ENCODE peak calls at places on chromosomes 12 and 14, in eight cellular contexts. W is OCI-LY7, E is endodermal cell, U is MM.1S, S is A673, Y is neuronal stem cell, B is Panc1, J is fibroblast of lung. F is an unnamed sample.

GRCh38 chr14:26401170-26401968 is 196.5 kb downstream of the NOVA1 start:
- DNase-seq in U (no peak), E (no peak), Y (no peak), W (no peak), S (no peak), B (no peak), J (no peak), F (no peak)

GRCh38 chr12:95429172-95429510 is 44.8 kb upstream of the METAP2 start:
- DNase-seq in S (no peak), W (no peak), B (no peak), Y (no peak), E (no peak), U (no peak), J (no peak), F (no peak)

GRCh38 chr12:93200291-93200917 is 177.3 kb upstream of the NUDT4 start:
- DNase-seq in B (no peak), E (no peak), W (no peak), S (no peak), Y (no peak), U (peak; percentile 85), J (peak; percentile 40), F (no peak)

GRCh38 chr12:12267801-12268200 is 957 bp upstream of the LRP6 start:
- DNase-seq in Y (no peak), U (no peak), W (no peak), J (no peak), E (peak; percentile 82), S (no peak), B (no peak), F (peak; percentile 9)

GRCh38 chr12:60501124-60501729 is 905.4 kb downstream of the SLC16A7 start:
- DNase-seq in S (peak; percentile 7), Y (no peak), J (peak; percentile 71), B (no peak), E (no peak), U (peak; percentile 30), W (no peak), F (no peak)

GRCh38 chr12:69024413-69024812 is 91.4 kb upstream of the CPM start:
- DNase-seq in U (no peak), S (no peak), E (no peak), Y (no peak), B (no peak), W (no peak), J (peak; percentile 27), F (no peak)

GRCh38 chr12:45601888-45602287 is 127.6 kb upstream of the ARID2 start:
- DNase-seq in J (no peak), Y (no peak), U (no peak), E (no peak), B (no peak), S (no peak), W (no peak), F (no peak)

GRCh38 chr12:4947297-4947696 is 37.6 kb downstream of the KCNA1 start:
- DNase-seq in S (no peak), E (no peak), W (no peak), B (no peak), J (no peak), U (no peak), Y (peak; percentile 35), F (no peak)

GRCh38 chr14:54589843-54590242 is 22.9 kb downstream of the SAMD4A start:
- DNase-seq in S (no peak), B (no peak), W (no peak), U (no peak), Y (no peak), E (no peak), J (peak; percentile 39), F (no peak)

GRCh38 chr12:45259732-45260480 is 44.0 kb downstream of the ANO6 start:
- DNase-seq in J (peak; percentile 73), E (no peak), Y (no peak), W (no peak), B (no peak), U (no peak), S (peak; percentile 79), F (no peak)

GRCh38 chr14:103118663-103119404 is 4.4 kb upstream of the TNFAIP2 start:
- DNase-seq in E (no peak), U (no peak), J (no peak), S (no peak), W (no peak), B (no peak), Y (no peak), F (no peak)

GRCh38 chr14:103031566-103031911 is 25.8 kb downstream of the CDC42BPB start:
- DNase-seq in W (no peak), S (no peak), E (no peak), U (no peak), Y (no peak), J (no peak), B (no peak), F (no peak)

GRCh38 chr14:92241966-92242365 is 81.0 kb upstream of the SLC24A4 start:
- DNase-seq in E (no peak), B (no peak), U (no peak), Y (no peak), J (no peak), S (no peak), W (no peak), F (no peak)

GRCh38 chr14:67892466-67893120 is 73.0 kb downstream of the RAD51B start:
- DNase-seq in B (no peak), Y (no peak), U (no peak), E (peak; percentile 44), W (no peak), S (no peak), J (no peak), F (no peak)

GRCh38 chr14:50677527-50678063 is 9.5 kb upstream of the SAV1 start:
- DNase-seq in J (peak; percentile 43), S (no peak), Y (no peak), B (no peak), W (peak; percentile 17), E (no peak), U (no peak), F (no peak)

GRCh38 chr14:71319646-71320045 is 412.4 kb downstream of the PCNX1 start:
- DNase-seq in J (no peak), Y (no peak), U (peak; percentile 16), W (peak; percentile 51), B (peak; percentile 4), E (no peak), S (peak; percentile 55), F (no peak)

GRCh38 chr14:34029921-34030334 is 79.1 kb upstream of the EGLN3 start:
- DNase-seq in U (no peak), E (peak; percentile 69), J (peak; percentile 82), B (no peak), Y (no peak), S (no peak), W (no peak), F (no peak)

GRCh38 chr12:104680070-104680469 is 223.3 kb downstream of the CHST11 start:
- DNase-seq in E (peak; percentile 77), U (no peak), Y (no peak), W (peak; percentile 62), B (no peak), S (peak; percentile 13), J (no peak), F (peak; percentile 44)

GRCh38 chr12:50589650-50590435 is 85.1 kb downstream of the DIP2B start:
- DNase-seq in W (no peak), E (no peak), B (no peak), Y (no peak), S (peak; percentile 97), J (peak; percentile 48), U (no peak), F (no peak)

GRCh38 chr14:48125654-48126053 is 450.2 kb upstream of the MDGA2 start:
- DNase-seq in B (no peak), E (peak; percentile 72), W (no peak), S (no peak), J (no peak), U (no peak), Y (peak; percentile 61), F (no peak)

GRCh38 chr12:57372233-57372632 is 58.6 kb downstream of the R3HDM2 start:
- DNase-seq in S (no peak), E (no peak), U (no peak), Y (no peak), W (no peak), B (no peak), J (peak; percentile 33), F (no peak)

GRCh38 chr12:88306471-88307069 is 164.5 kb downstream of the TMTC3 start:
- DNase-seq in E (no peak), W (no peak), B (no peak), Y (no peak), U (no peak), J (no peak), S (no peak), F (no peak)
- H3K4me1 ChIP-seq in E (no peaks in the 10 kb centered on the region), W (no peaks in the 10 kb centered on the region), B (no peaks in the 10 kb centered on the region), Y (peaks cover 24% of the 10 kb centered on the region), U (no peaks in the 10 kb centered on the region), J (peaks cover 16% of the 10 kb centered on the region), S (peaks cover 4% of the 10 kb centered on the region), F (no peaks in the 10 kb centered on the region)

DNA sequence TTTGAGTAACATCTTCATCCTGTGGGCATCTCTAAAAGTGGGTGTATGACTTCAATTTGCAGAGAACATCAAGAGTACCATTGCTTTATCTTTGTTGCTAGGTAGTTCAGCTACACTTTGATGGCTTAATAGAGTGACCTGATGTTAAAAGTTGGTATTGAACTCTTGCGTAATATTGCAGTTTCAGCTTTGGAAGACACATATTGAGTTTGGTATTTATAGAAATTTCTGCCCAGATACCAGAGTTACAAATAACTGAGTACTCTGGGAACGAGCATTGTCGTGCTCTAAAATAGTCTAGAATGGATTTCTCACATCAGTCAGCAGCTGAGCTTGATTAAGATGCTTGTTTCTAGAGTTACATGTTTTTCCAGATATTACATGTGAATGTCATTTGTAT is 24.8 kb upstream of the AKAP5 start:
- DNase-seq in B (no peak), Y (no peak), W (no peak), E (no peak), J (peak; percentile 35), U (no peak), S (no peak), F (no peak)
- H3K36me3 ChIP-seq in B (peaks cover 38% of the 10 kb centered on the region), Y (peaks cover 36% of the 10 kb centered on the region), W (peaks cover 97% of the 10 kb centered on the region), E (peaks cover 62% of the 10 kb centered on the region), J (peaks cover 11% of the 10 kb centered on the region), U (no peaks in the 10 kb centered on the region), S (peaks cover 89% of the 10 kb centered on the region), F (peaks cover 28% of the 10 kb centered on the region)

GRCh38 chr12:121888083-121888477 is 510 bp upstream of the PSMD9 start:
- DNase-seq in S (no peak), E (no peak), U (no peak), Y (no peak), W (no peak), B (no peak), J (no peak), F (no peak)
- H3K27ac ChIP-seq in S (peak overlapping the region; percentile 94), E (no peak overlapping the region), U (no peak overlapping the region), Y (no peak overlapping the region), W (peak overlapping the region; percentile 86), B (peak overlapping the region; percentile 98), J (no peak overlapping the region), F (peak overlapping the region; percentile 97)

DNA sequence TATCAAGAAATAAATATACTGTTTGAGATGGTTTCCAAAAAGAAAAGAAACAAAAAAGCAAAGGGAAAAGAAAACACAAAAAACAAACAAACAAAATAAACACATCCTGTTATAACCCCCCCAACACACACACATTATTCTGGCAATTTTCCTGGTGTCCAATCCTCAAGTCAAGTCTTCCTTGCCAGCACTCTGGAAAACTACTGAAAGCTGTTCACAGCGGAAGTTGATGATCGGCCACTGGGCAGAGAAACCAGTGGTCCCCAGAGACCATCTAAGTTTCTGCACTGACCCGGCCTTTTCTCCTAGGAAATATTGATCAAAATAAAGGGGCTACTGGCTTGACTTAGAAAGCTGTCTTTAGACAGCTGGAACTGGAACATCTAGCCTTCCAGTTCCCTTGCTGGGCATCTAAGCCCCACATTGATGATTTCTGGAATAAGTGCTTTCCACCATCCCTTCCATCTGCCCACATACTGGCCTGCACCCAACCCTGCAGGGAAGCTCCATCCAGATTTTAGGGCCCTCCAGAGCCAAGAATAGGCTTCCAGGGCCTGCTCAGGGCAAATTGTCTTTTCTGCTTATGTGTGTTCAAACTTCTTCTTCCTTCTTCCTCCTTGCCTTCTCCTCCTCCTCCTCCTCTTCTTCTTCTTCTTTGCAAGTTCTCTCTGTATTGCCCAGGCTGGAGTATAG is 11.6 kb upstream of the PPP1CC start:
- DNase-seq in E (no peak), J (no peak), Y (no peak), B (no peak), S (no peak), U (no peak), W (no peak), F (no peak)
- H3K4me1 ChIP-seq in E (no peaks in the 10 kb centered on the region), J (no peaks in the 10 kb centered on the region), Y (no peaks in the 10 kb centered on the region), B (no peaks in the 10 kb centered on the region), S (no peaks in the 10 kb centered on the region), U (no peaks in the 10 kb centered on the region), W (no peaks in the 10 kb centered on the region), F (no peaks in the 10 kb centered on the region)

F was measured in CD4-positive, CD25-positive, alpha-beta regulatory T cell.